ENCODE peak calls at places on chromosomes 3 and 15, in four cellular contexts. G is HepG2, O is A549, R is K562. Z is an unnamed sample.

GRCh38 chr15:101565377-101565776 is 75.9 kb upstream of the PCSK6 start:
- DNase-seq in G (no peak), O (no peak), R (no peak), Z (no peak)

GRCh38 chr15:58308742-58309355 is 122.9 kb upstream of the LIPC start:
- DNase-seq in G (no peak), O (no peak), R (no peak), Z (no peak)

GRCh38 chr15:40743921-40744809 is 10.9 kb downstream of the RMDN3 start:
- DNase-seq in G (no peak), O (no peak), R (peak; percentile 47), Z (no peak)

GRCh38 chr3:186025161-186025560 is 83.7 kb downstream of the ETV5 start:
- DNase-seq in G (no peak), O (no peak), R (no peak), Z (no peak)

GRCh38 chr15:39588531-39589192 is 7.8 kb downstream of the THBS1 start:
- DNase-seq in G (no peak), O (no peak), R (no peak), Z (no peak)

GRCh38 chr3:127410678-127411077 is 122.8 kb upstream of the PRR20G start:
- DNase-seq in G (no peak), O (no peak), R (no peak), Z (no peak)

GRCh38 chr3:119308355-119308754 is 14.2 kb downstream of the ARHGAP31 start:
- DNase-seq in G (no peak), O (no peak), R (no peak), Z (no peak)

GRCh38 chr3:64319391-64319790 is 94.1 kb upstream of the PRICKLE2 start:
- DNase-seq in G (no peak), O (no peak), R (no peak), Z (peak; percentile 60)

GRCh38 chr3:40258555-40258954 is 51.0 kb upstream of the EIF1B start:
- DNase-seq in G (no peak), O (no peak), R (no peak), Z (no peak)

GRCh38 chr3:11457126-11457525 is 184.9 kb downstream of the ATG7 start:
- DNase-seq in G (no peak), O (no peak), R (no peak), Z (no peak)

GRCh38 chr3:59535791-59536221 is 486.0 kb upstream of the CFAP20DC start:
- DNase-seq in G (no peak), O (no peak), R (no peak), Z (no peak)

GRCh38 chr3:11705049-11705448 is 61.3 kb upstream of the VGLL4 start:
- DNase-seq in G (no peak), O (no peak), R (peak; percentile 23), Z (no peak)

GRCh38 chr15:65730560-65731172 is 61.4 kb downstream of the DENND4A start:
- DNase-seq in G (no peak), O (no peak), R (no peak), Z (no peak)

GRCh38 chr15:65738649-65739048 is 53.4 kb downstream of the DENND4A start:
- DNase-seq in G (no peak), O (no peak), R (no peak), Z (no peak)

GRCh38 chr15:65731926-65732325 is 60.2 kb downstream of the DENND4A start:
- DNase-seq in G (no peak), O (no peak), R (no peak), Z (no peak)

DNA sequence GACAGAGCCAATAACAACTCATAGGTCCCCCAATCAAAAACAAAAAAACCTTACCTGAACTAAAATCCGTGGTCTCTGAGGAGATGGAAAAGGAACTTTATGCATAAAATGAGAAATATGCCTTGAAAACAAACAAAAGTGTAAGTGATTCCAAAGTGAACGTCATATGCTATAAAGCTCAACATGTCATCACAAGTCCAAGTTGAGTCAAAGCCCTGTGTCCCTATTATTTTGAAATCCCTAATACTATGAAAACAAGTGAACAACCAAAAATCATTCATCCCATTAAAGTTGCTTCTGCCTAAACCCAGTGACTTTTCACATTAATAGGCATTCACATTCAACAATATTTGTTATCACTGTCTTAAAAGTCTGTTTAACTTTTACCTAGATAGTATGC is 59.4 kb downstream of the DENND4A start:
- DNase-seq in G (no peak), O (no peak), R (no peak), Z (no peak)
- TF ChIP-seq NR3C1 in G (no peak), O (no peak), R (no peak), Z (no peak)

GRCh38 chr3:156449712-156450574 is 105.0 kb downstream of the SSR3 start:
- DNase-seq in G (peak; percentile 29), O (peak; percentile 28), R (peak; percentile 40), Z (peak; percentile 18)

GRCh38 chr3:156448300-156448699 is 106.6 kb downstream of the SSR3 start:
- DNase-seq in G (peak; percentile 5), O (peak; percentile 36), R (peak; percentile 31), Z (peak; percentile 64)

GRCh38 chr3:156443079-156443478 is 111.8 kb downstream of the SSR3 start:
- DNase-seq in G (no peak), O (no peak), R (no peak), Z (no peak)

DNA sequence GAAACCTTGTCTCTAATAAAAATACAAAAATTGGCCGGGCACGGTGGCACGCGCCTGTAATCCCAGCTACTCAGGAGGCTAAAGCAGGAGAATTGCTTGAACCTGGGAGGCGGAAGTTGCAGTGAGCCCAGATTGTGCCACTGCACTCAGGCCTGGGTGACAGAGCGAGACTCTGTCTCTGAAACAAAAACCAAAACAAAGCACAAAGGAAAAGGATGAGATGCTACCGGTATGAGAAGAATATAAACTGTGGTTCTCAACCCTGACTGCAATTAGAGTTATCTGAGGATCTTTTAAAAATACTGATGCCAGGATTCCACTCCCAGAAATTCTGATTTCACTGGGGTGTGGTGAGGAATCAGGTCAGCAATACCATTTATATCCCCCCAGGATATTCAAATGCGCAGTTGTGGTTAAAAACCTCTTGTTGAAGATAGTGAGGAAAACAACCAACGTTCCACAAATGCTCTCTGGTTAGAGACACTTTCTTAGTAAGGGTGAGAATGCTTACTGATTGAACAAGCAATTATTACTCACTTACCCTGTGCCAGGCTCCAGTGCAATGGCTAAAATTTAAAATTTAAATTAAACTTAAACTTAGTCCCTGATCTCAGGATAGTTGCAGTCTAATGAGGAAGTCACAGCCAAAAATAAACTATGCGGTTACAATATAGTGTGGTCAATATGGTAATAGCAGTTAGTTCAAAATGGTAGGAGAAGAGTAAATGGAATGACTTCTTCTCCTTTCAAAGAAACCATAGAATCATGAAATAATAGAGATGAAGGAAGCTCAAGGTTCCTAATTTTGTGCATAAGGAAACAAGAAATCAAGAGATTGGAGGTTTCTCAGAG is 109.6 kb downstream of the SSR3 start:
- DNase-seq in G (no peak), O (no peak), R (no peak), Z (no peak)
- TF ChIP-seq NR3C1 in G (no peak), O (no peak), R (no peak), Z (no peak)

DNA sequence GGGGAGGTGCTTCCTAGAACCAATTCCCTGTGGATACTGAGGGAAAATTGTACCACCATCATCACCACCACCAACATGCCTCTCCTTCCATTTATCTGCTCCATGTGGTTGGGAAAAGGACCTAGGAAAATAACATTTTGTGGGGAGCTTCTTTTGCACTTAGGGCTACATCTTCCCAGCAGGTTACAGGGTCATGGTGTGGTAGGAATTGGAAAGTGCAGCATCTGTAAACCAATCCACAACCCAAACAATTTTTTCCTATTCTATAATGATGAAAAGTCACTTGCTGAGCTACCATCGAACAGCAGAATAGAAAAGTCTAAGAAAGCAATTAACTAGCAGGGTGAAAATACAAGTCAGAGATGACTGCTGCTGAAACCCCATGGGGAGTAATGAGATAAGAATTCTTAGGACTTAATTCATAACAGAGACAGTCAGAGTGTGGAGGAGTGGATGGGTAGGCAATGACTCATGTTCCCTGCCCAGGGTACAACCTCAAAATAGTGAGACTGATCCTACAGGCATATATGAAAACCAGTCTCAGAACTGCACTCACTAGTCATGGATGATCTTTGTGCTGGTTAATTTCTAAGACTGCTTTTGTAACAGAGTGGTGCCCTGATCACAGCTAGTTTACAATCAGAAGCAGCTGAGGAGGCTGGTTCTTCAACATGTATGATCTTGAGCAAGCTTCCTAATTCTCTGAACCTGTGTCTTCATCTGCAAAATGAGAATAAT is 38.1 kb upstream of the LEKR1 start:
- DNase-seq in G (no peak), O (peak; percentile 60), R (peak; percentile 59), Z (no peak)
- TF ChIP-seq NR3C1 in G (no peak), O (no peak), R (no peak), Z (no peak)

DNA sequence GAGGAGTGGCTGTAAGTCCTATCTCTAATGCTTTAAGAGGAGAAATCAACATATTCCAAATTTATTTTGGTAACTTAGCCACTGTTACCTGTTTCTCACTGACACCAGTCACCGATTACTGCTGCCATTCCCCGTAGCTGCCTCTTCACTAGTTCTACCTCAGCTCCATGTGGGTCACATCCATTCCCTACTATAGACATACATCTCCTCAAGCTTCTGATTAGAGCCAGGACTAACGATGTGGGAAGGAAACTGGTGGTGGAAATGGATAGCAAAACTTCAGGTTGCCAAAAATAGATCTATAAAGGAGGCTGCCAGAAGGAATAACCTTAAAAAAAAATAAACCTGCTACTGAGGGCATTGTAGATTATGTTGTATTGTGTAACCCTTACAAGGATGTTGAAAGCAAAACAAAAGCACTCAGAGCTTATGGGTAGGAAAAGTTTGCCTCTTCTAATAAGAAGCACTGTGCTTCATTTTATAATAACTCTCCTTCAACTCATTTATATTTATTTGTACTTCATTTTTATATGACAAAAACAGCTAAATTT is 56.0 kb downstream of the KAT2B start:
- DNase-seq in G (no peak), O (no peak), R (no peak), Z (no peak)
- TF ChIP-seq NR3C1 in G (no peak), O (no peak), R (no peak), Z (no peak)

GRCh38 chr3:162517110-162517509 is 1020.5 kb downstream of the OTOL1 start:
- DNase-seq in G (no peak), O (no peak), R (no peak), Z (no peak)
- TF ChIP-seq NR3C1 in G (no peak), O (no peak), R (no peak), Z (no peak)

GRCh38 chr15:93138681-93139080 is 49.7 kb upstream of the RGMA start:
- DNase-seq in G (no peak), O (no peak), R (no peak), Z (no peak)

GRCh38 chr15:93144477-93145270 is 55.7 kb upstream of the RGMA start:
- DNase-seq in G (no peak), O (no peak), R (no peak), Z (no peak)

GRCh38 chr15:93143186-93143585 is 54.2 kb upstream of the RGMA start:
- DNase-seq in G (no peak), O (no peak), R (no peak), Z (no peak)

GRCh38 chr15:93139436-93139835 is 50.4 kb upstream of the RGMA start:
- DNase-seq in G (no peak), O (no peak), R (no peak), Z (no peak)

DNA sequence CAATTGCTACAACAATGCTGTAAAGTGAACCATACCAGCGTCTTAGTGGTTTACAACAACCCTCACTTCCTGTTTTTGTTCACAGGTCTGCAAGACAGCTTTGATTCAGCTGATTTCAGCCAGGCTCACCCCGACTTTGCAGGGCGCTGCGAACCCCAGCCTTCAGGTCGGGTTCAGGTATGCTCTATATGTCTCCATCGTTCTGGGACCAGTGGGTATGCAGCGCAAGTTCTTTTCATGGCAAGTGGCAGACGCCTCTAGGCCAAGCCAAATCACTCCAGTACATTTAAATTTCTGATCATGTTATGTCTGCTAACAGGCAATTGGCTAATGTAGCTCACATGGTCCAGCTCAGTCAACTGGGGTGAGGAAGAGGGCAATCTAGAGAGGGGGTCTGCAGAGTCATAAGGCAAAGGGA is 52.4 kb upstream of the RGMA start:
- DNase-seq in G (no peak), O (no peak), R (no peak), Z (no peak)
- TF ChIP-seq NR3C1 in G (no peak), O (no peak), R (no peak), Z (no peak)